ENCODE peak calls at places on chromosomes 1 and 21, in five cellular contexts. One of them, this sample, is unnamed.

GRCh38 chr1:150429805-150430204 is 57.4 kb upstream of the TARS2 start:
- DNase-seq in esophagus squamous epithelium: no peak
- DNase-seq in uterus: no peak
- DNase-seq in thoracic aorta: no peak
- DNase-seq in BE2C: no peak
- DNase-seq in this sample: no peak

GRCh38 chr1:5304702-5305101 is 650.3 kb downstream of the AJAP1 start:
- DNase-seq in esophagus squamous epithelium: no peak
- DNase-seq in uterus: no peak
- DNase-seq in thoracic aorta: no peak
- DNase-seq in BE2C: no peak
- DNase-seq in this sample: no peak

GRCh38 chr1:226625832-226626576 is 77.4 kb downstream of the STUM start:
- DNase-seq in esophagus squamous epithelium: no peak
- DNase-seq in uterus: peak; percentile 18
- DNase-seq in thoracic aorta: no peak
- DNase-seq in BE2C: no peak
- DNase-seq in this sample: no peak

GRCh38 chr1:3614755-3615742 is 3.7 kb upstream of the MEGF6 start:
- DNase-seq in esophagus squamous epithelium: no peak
- DNase-seq in uterus: no peak
- DNase-seq in thoracic aorta: no peak
- DNase-seq in BE2C: no peak
- DNase-seq in this sample: no peak

GRCh38 chr1:237411621-237412020 is 369.6 kb downstream of the RYR2 start:
- DNase-seq in esophagus squamous epithelium: no peak
- DNase-seq in uterus: no peak
- DNase-seq in thoracic aorta: no peak
- DNase-seq in BE2C: no peak
- DNase-seq in this sample: no peak

GRCh38 chr21:38925923-38926322 is 120.2 kb downstream of the ETS2 start:
- DNase-seq in esophagus squamous epithelium: no peak
- DNase-seq in uterus: peak; percentile 81
- DNase-seq in thoracic aorta: peak; percentile 58
- DNase-seq in BE2C: no peak
- DNase-seq in this sample: peak; percentile 72

GRCh38 chr1:54380285-54380882 is 25.8 kb downstream of the SSBP3 start:
- DNase-seq in esophagus squamous epithelium: no peak
- DNase-seq in uterus: no peak
- DNase-seq in thoracic aorta: no peak
- DNase-seq in BE2C: no peak
- DNase-seq in this sample: no peak

GRCh38 chr1:232880354-232880753 is 70.1 kb upstream of the NTPCR start:
- DNase-seq in esophagus squamous epithelium: no peak
- DNase-seq in uterus: no peak
- DNase-seq in thoracic aorta: no peak
- DNase-seq in BE2C: peak; percentile 54
- DNase-seq in this sample: no peak

GRCh38 chr1:14666376-14666775 is 67.9 kb downstream of the KAZN start:
- DNase-seq in esophagus squamous epithelium: no peak
- DNase-seq in uterus: no peak
- DNase-seq in thoracic aorta: no peak
- DNase-seq in BE2C: no peak
- DNase-seq in this sample: no peak

GRCh38 chr1:15919316-15919715 is 56.6 kb downstream of the ZBTB17 start:
- DNase-seq in esophagus squamous epithelium: no peak
- DNase-seq in uterus: no peak
- DNase-seq in thoracic aorta: no peak
- DNase-seq in BE2C: no peak
- DNase-seq in this sample: no peak

GRCh38 chr1:29454616-29455380 is 218.5 kb downstream of the PTPRU start:
- DNase-seq in esophagus squamous epithelium: no peak
- DNase-seq in uterus: no peak
- DNase-seq in thoracic aorta: no peak
- DNase-seq in BE2C: no peak
- DNase-seq in this sample: no peak

GRCh38 chr1:202701200-202701599 is 9.1 kb downstream of the SYT2 start:
- DNase-seq in esophagus squamous epithelium: no peak
- DNase-seq in uterus: no peak
- DNase-seq in thoracic aorta: no peak
- DNase-seq in BE2C: no peak
- DNase-seq in this sample: no peak

GRCh38 chr1:14543191-14543849 is 55.2 kb upstream of the KAZN start:
- DNase-seq in esophagus squamous epithelium: no peak
- DNase-seq in uterus: no peak
- DNase-seq in thoracic aorta: no peak
- DNase-seq in BE2C: no peak
- DNase-seq in this sample: no peak

GRCh38 chr1:16119926-16120325 is 35.9 kb downstream of the EPHA2 start:
- DNase-seq in esophagus squamous epithelium: no peak
- DNase-seq in uterus: no peak
- DNase-seq in thoracic aorta: no peak
- DNase-seq in BE2C: no peak
- DNase-seq in this sample: peak; percentile 25

GRCh38 chr1:201376107-201376463 is 1.4 kb downstream of the TNNT2 start:
- DNase-seq in esophagus squamous epithelium: no peak
- DNase-seq in uterus: no peak
- DNase-seq in thoracic aorta: no peak
- DNase-seq in BE2C: no peak
- DNase-seq in this sample: no peak

GRCh38 chr1:153583976-153584375 is 18.3 kb upstream of the S100A2 start:
- DNase-seq in esophagus squamous epithelium: no peak
- DNase-seq in uterus: no peak
- DNase-seq in thoracic aorta: no peak
- DNase-seq in BE2C: no peak
- DNase-seq in this sample: no peak

GRCh38 chr1:186102559-186103148 is 272.4 kb downstream of the TPR start:
- DNase-seq in esophagus squamous epithelium: no peak
- DNase-seq in uterus: no peak
- DNase-seq in thoracic aorta: no peak
- DNase-seq in BE2C: no peak
- DNase-seq in this sample: peak; percentile 30

GRCh38 chr1:182473553-182473952 is 23.6 kb downstream of the RGSL1 start:
- DNase-seq in esophagus squamous epithelium: no peak
- DNase-seq in uterus: no peak
- DNase-seq in thoracic aorta: no peak
- DNase-seq in BE2C: no peak
- DNase-seq in this sample: no peak

GRCh38 chr1:12654657-12655056 is 10.8 kb downstream of the AADACL4 start:
- DNase-seq in esophagus squamous epithelium: no peak
- DNase-seq in uterus: no peak
- DNase-seq in thoracic aorta: no peak
- DNase-seq in BE2C: no peak
- DNase-seq in this sample: no peak

GRCh38 chr1:2237773-2238172 is 9.7 kb downstream of the SKI start:
- DNase-seq in esophagus squamous epithelium: no peak
- DNase-seq in uterus: no peak
- DNase-seq in thoracic aorta: no peak
- DNase-seq in BE2C: no peak
- DNase-seq in this sample: peak; percentile 44

GRCh38 chr1:112074711-112075110 is 85.2 kb upstream of the KCND3 start:
- DNase-seq in esophagus squamous epithelium: no peak
- DNase-seq in uterus: no peak
- DNase-seq in thoracic aorta: no peak
- DNase-seq in BE2C: no peak
- DNase-seq in this sample: no peak

GRCh38 chr1:57111210-57111609 is 145.4 kb upstream of the C8B start:
- DNase-seq in esophagus squamous epithelium: no peak
- DNase-seq in uterus: no peak
- DNase-seq in thoracic aorta: no peak
- DNase-seq in BE2C: no peak
- DNase-seq in this sample: no peak

GRCh38 chr1:7388141-7388487 is 383.0 kb upstream of the VAMP3 start:
- DNase-seq in esophagus squamous epithelium: no peak
- DNase-seq in uterus: no peak
- DNase-seq in thoracic aorta: no peak
- DNase-seq in BE2C: no peak
- DNase-seq in this sample: no peak

GRCh38 chr1:70455291-70455690 is 44.2 kb downstream of the CTH start:
- DNase-seq in esophagus squamous epithelium: no peak
- DNase-seq in uterus: no peak
- DNase-seq in thoracic aorta: no peak
- DNase-seq in BE2C: no peak
- DNase-seq in this sample: no peak

GRCh38 chr1:170415734-170416372 is 116.1 kb upstream of the GORAB start:
- DNase-seq in esophagus squamous epithelium: no peak
- DNase-seq in uterus: no peak
- DNase-seq in thoracic aorta: no peak
- DNase-seq in BE2C: no peak
- DNase-seq in this sample: no peak

GRCh38 chr1:64173300-64173940 is 30.0 kb upstream of the UBE2U start:
- DNase-seq in esophagus squamous epithelium: no peak
- DNase-seq in uterus: no peak
- DNase-seq in thoracic aorta: no peak
- DNase-seq in BE2C: peak; percentile 33
- DNase-seq in this sample: no peak

GRCh38 chr1:64171797-64172281 is 31.6 kb upstream of the UBE2U start:
- DNase-seq in esophagus squamous epithelium: no peak
- DNase-seq in uterus: no peak
- DNase-seq in thoracic aorta: no peak
- DNase-seq in BE2C: no peak
- DNase-seq in this sample: no peak

GRCh38 chr1:64175639-64176038 is 27.8 kb upstream of the UBE2U start:
- DNase-seq in esophagus squamous epithelium: no peak
- DNase-seq in uterus: no peak
- DNase-seq in thoracic aorta: no peak
- DNase-seq in BE2C: no peak
- DNase-seq in this sample: no peak

GRCh38 chr1:64167176-64167575 is 36.2 kb upstream of the UBE2U start:
- DNase-seq in esophagus squamous epithelium: no peak
- DNase-seq in uterus: no peak
- DNase-seq in thoracic aorta: no peak
- DNase-seq in BE2C: no peak
- DNase-seq in this sample: no peak

GRCh38 chr1:64172458-64172983 is 30.9 kb upstream of the UBE2U start:
- DNase-seq in esophagus squamous epithelium: no peak
- DNase-seq in uterus: no peak
- DNase-seq in thoracic aorta: no peak
- DNase-seq in BE2C: peak; percentile 31
- DNase-seq in this sample: no peak
- H3K4me3 ChIP-seq in esophagus squamous epithelium: no peak overlapping the region
- H3K4me3 ChIP-seq in uterus: no peak overlapping the region
- H3K4me3 ChIP-seq in thoracic aorta: no peak overlapping the region
- H3K4me3 ChIP-seq in BE2C: peak overlapping the region; percentile 30
- H3K4me3 ChIP-seq in this sample: no peak overlapping the region

GRCh38 chr1:24822887-24823286 is 77.6 kb downstream of the CLIC4 start:
- DNase-seq in esophagus squamous epithelium: no peak
- DNase-seq in uterus: no peak
- DNase-seq in thoracic aorta: no peak
- DNase-seq in BE2C: no peak
- DNase-seq in this sample: no peak
- H3K4me1 ChIP-seq in esophagus squamous epithelium: peaks cover 32% of the 10 kb centered on the region
- H3K4me1 ChIP-seq in uterus: peaks cover 4% of the 10 kb centered on the region
- H3K4me1 ChIP-seq in thoracic aorta: peaks cover 25% of the 10 kb centered on the region
- H3K4me1 ChIP-seq in BE2C: no peaks in the 10 kb centered on the region
- H3K4me1 ChIP-seq in this sample: peaks cover 52% of the 10 kb centered on the region

DNA sequence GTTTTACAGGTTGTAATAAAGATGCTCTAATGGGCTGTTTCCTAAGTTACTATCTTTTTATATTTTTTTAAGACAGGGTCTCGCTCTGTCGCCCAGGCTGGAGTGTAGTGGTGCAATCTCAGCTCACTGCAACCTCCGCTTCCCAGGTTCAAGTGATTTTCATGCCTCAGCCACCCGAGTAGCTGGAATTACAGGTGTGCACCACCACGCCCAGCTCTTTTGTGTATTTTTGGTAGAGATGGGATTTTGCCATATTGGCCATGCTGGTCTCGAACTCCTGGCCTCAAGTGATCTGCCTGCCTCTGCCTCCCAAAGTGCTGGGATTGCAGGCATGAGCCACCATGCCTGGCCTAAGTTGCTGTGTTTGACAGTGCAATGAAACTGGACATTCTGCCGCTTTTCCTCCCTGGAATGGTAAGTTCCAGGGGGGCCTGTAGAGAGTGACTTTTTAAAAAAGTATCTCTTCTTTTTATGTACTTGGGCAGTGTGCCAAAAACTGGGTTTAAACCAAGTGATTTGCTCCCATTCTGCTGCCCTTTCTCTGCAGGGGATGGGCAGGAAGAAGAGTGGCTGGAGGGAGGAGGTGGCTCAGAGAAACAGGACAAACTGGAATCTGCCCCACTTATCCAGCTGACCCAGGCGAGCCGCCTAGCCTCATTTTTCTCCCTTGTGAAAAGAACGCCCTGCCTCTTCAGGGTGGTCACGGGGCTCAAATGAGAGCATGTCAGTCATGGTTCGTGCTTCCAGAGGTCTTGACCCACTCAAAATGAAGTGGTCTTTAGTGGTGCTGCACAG is 2.3 kb downstream of the SLC37A1 start:
- DNase-seq in esophagus squamous epithelium: no peak
- DNase-seq in uterus: no peak
- DNase-seq in thoracic aorta: no peak
- DNase-seq in BE2C: no peak
- DNase-seq in this sample: no peak
- H3K4me3 ChIP-seq in esophagus squamous epithelium: no peak overlapping the region
- H3K4me3 ChIP-seq in uterus: no peak overlapping the region
- H3K4me3 ChIP-seq in thoracic aorta: no peak overlapping the region
- H3K4me3 ChIP-seq in BE2C: no peak overlapping the region
- H3K4me3 ChIP-seq in this sample: no peak overlapping the region

DNA sequence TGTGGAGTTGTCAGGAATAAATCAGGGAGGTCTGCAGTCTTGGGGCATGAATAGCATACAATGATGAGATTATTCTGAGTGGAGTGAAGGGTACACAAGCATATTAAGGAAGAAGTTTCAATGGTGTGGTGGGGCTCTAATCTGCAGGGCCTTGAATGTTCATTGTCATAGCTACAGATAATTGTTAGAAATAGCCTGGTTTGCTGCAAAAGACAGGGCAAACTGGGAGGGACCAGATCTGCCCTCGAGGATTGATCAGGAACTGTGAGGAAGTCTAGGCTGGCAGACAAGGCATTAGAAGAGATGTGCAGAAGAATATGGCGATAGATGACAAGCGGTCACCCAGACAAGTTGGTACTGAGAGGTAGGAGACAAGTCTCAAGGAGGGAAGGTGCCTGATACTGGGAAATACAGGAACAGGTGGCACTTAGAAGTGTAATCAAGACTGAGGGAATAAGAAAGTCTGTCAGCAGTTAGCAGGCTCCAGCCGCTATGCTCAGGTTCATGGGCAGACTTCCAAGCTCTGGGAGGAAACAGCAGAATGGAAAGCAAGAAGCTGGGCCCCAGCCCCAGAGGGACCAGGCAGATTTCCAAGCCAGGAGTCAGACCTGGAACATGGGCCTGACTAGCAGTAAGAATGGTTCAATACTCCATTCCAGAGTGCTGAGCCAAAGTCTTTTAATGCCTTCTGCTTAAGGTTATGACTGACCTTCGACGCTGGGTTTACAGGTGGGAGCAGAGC is 20.9 kb upstream of the RGL1 start:
- DNase-seq in esophagus squamous epithelium: no peak
- DNase-seq in uterus: peak; percentile 71
- DNase-seq in thoracic aorta: no peak
- DNase-seq in BE2C: peak; percentile 51
- DNase-seq in this sample: peak; percentile 83
- H3K4me1 ChIP-seq in esophagus squamous epithelium: peaks cover 20% of the 10 kb centered on the region
- H3K4me1 ChIP-seq in uterus: no peaks in the 10 kb centered on the region
- H3K4me1 ChIP-seq in thoracic aorta: no peaks in the 10 kb centered on the region
- H3K4me1 ChIP-seq in BE2C: peaks cover 14% of the 10 kb centered on the region
- H3K4me1 ChIP-seq in this sample: peaks cover 34% of the 10 kb centered on the region

This sample was measured in heart left ventricle.